ENCODE peak calls at places on chromosomes 13 and 19, in eight cellular contexts. X is naive B cell; N is neuronal stem cell; C is activated CD4-positive, alpha-beta T cell treated with anti-CD3 and anti-CD28 coated beads, Interleukin-2, amount 10 ng/mL, durations not matched to agents 7 days and 5 days; W is HCT116; V is AG08395; L is activated naive CD8-positive, alpha-beta T cell treated with anti-CD3 and anti-CD28 coated beads for 36 hours; K is A549. F is an unnamed sample.

GRCh38 chr13:32645854-32646253 is 59.6 kb downstream of the PDS5B start:
- DNase-seq in L (peak; percentile 33), N (no peak), X (no peak), W (no peak), V (no peak), C (peak; percentile 14), K (no peak), F (no peak)

GRCh38 chr19:3827306-3827705 is 41.1 kb upstream of the MATK start:
- DNase-seq in X (no peak), K (no peak), V (no peak), W (no peak), C (no peak), L (no peak), N (no peak), F (no peak)

GRCh38 chr13:49308977-49309408 is 61.3 kb downstream of the CDADC1 start:
- DNase-seq in V (no peak), L (no peak), W (no peak), K (no peak), N (no peak), X (no peak), C (no peak), F (no peak)

GRCh38 chr19:36973844-36974195 is 57.7 kb downstream of the ZNF568 start:
- DNase-seq in N (no peak), X (peak; percentile 2), C (no peak), K (no peak), L (no peak), W (no peak), V (peak; percentile 5), F (peak; percentile 17)

GRCh38 chr19:44212865-44213346 is 574 bp downstream of the ZNF227 start:
- DNase-seq in L (no peak), N (no peak), V (peak; percentile 25), W (no peak), X (no peak), K (no peak), C (no peak), F (no peak)

GRCh38 chr13:21979156-21979819 is 308.4 kb downstream of the FGF9 start:
- DNase-seq in K (no peak), V (peak; percentile 41), L (no peak), X (no peak), W (no peak), N (no peak), C (no peak), F (no peak)

GRCh38 chr19:49337267-49338022 is 2.2 kb downstream of the CD37 start:
- DNase-seq in N (no peak), C (no peak), L (no peak), X (no peak), W (no peak), K (no peak), V (no peak), F (no peak)

GRCh38 chr13:27708325-27708724 is 84.0 kb upstream of the GSX1 start:
- DNase-seq in L (no peak), V (no peak), C (no peak), W (no peak), N (no peak), X (no peak), K (no peak), F (no peak)

GRCh38 chr13:28531195-28531955 is 36.4 kb upstream of the FLT1 start:
- DNase-seq in K (no peak), W (no peak), X (peak; percentile 4), N (peak; percentile 37), C (no peak), L (no peak), V (peak; percentile 31), F (peak; percentile 30)

GRCh38 chr13:24274452-24274971 is 34.9 kb upstream of the C1QTNF9 start:
- DNase-seq in X (peak; percentile 68), N (no peak), V (no peak), W (no peak), K (no peak), L (peak; percentile 81), C (peak; percentile 60), F (peak; percentile 74)

GRCh38 chr13:80055804-80056203 is 285.1 kb downstream of the SPRY2 start:
- DNase-seq in W (no peak), N (peak; percentile 35), X (no peak), L (no peak), C (no peak), V (no peak), K (no peak), F (no peak)

GRCh38 chr19:3852614-3853254 is 16.1 kb downstream of the ZFR2 start:
- DNase-seq in W (peak; percentile 79), C (no peak), L (no peak), V (peak; percentile 76), K (peak; percentile 41), N (no peak), X (no peak), F (no peak)

GRCh38 chr13:113559901-113560644 is 24.5 kb upstream of the TFDP1 start:
- DNase-seq in V (no peak), L (no peak), C (peak; percentile 4), W (no peak), K (no peak), X (no peak), N (no peak), F (no peak)

GRCh38 chr19:17281391-17282304 is at the start of gene ANKLE1:
- DNase-seq in N (no peak), V (peak; percentile 35), X (peak; percentile 41), L (peak; percentile 73), K (no peak), W (no peak), C (no peak), F (peak; percentile 84)

GRCh38 chr13:99425485-99426341 is 75.6 kb upstream of the TM9SF2 start:
- DNase-seq in N (no peak), V (no peak), K (no peak), X (peak; percentile 72), L (peak; percentile 66), C (peak; percentile 69), W (no peak), F (peak; percentile 66)

GRCh38 chr19:19176950-19177349 is 6.9 kb upstream of the MEF2B start:
- DNase-seq in X (no peak), L (no peak), C (no peak), V (no peak), K (no peak), N (no peak), W (no peak), F (no peak)

GRCh38 chr19:31380854-31381253 is 31.6 kb upstream of the TSHZ3 start:
- DNase-seq in C (no peak), L (no peak), N (no peak), X (no peak), K (no peak), V (no peak), W (no peak), F (no peak)

GRCh38 chr19:453606-454005 is 7.2 kb downstream of the SHC2 start:
- DNase-seq in N (no peak), C (no peak), K (no peak), L (no peak), V (no peak), W (no peak), X (no peak), F (no peak)

GRCh38 chr19:42193706-42194105 is 23.8 kb downstream of the DEDD2 start:
- DNase-seq in C (no peak), V (no peak), W (no peak), N (no peak), L (no peak), X (no peak), K (no peak), F (no peak)

GRCh38 chr19:49637865-49638350 is 2.0 kb downstream of the RRAS start:
- DNase-seq in K (peak; percentile 87), W (no peak), X (no peak), L (no peak), C (no peak), V (peak; percentile 85), N (no peak), F (no peak)

GRCh38 chr19:50649433-50650391 is at the start of gene C19orf81:
- DNase-seq in K (peak; percentile 68), X (no peak), W (peak; percentile 58), N (peak; percentile 70), C (no peak), L (no peak), V (no peak), F (no peak)

GRCh38 chr19:28239270-28239669 is 973.7 kb downstream of the UQCRFS1 start:
- DNase-seq in V (no peak), C (no peak), N (peak; percentile 37), X (no peak), K (no peak), W (no peak), L (no peak), F (no peak)

GRCh38 chr13:75194717-75195116 is 287.3 kb downstream of the TBC1D4 start:
- DNase-seq in L (no peak), V (no peak), W (no peak), N (no peak), C (no peak), X (no peak), K (no peak), F (no peak)

F was measured in GM13977.